ENCODE peak calls at places on chromosome 4, in five cellular contexts. U, Z, X, C and J are unnamed samples.

GRCh38 chr4:8690811-8691775 is 98.5 kb downstream of the CPZ start:
- DNase-seq in U (no peak), Z (no peak), X (no peak), C (no peak), J (no peak)

GRCh38 chr4:52298444-52298843 is 247.3 kb downstream of the SPATA18 start:
- DNase-seq in U (no peak), Z (peak; percentile 27), X (no peak), C (no peak), J (no peak)

GRCh38 chr4:155620637-155621036 is 46.0 kb upstream of the GUCY1A1 start:
- DNase-seq in U (no peak), Z (no peak), X (no peak), C (no peak), J (no peak)

GRCh38 chr4:17512973-17513665 is 1.2 kb upstream of the QDPR start:
- DNase-seq in U (no peak), Z (no peak), X (no peak), C (no peak), J (no peak)

GRCh38 chr4:86939737-86940141 is 4.9 kb downstream of the AFF1 start:
- DNase-seq in U (no peak), Z (no peak), X (no peak), C (no peak), J (no peak)

GRCh38 chr4:13088726-13089658 is 395.1 kb downstream of the RAB28 start:
- DNase-seq in U (no peak), Z (no peak), X (no peak), C (no peak), J (peak; percentile 60)

GRCh38 chr4:140686799-140687198 is 69.4 kb downstream of the TBC1D9 start:
- DNase-seq in U (no peak), Z (no peak), X (no peak), C (no peak), J (no peak)

GRCh38 chr4:7130610-7131211 is 61.6 kb upstream of the SORCS2 start:
- DNase-seq in U (no peak), Z (no peak), X (no peak), C (no peak), J (no peak)

GRCh38 chr4:89283226-89283974 is 24.2 kb downstream of the GPRIN3 start:
- DNase-seq in U (no peak), Z (no peak), X (no peak), C (no peak), J (no peak)

GRCh38 chr4:32140636-32141035 is 1420.5 kb downstream of the PCDH7 start:
- DNase-seq in U (no peak), Z (peak; percentile 80), X (no peak), C (no peak), J (peak; percentile 93)

GRCh38 chr4:1770245-1770644 is 22.8 kb upstream of the FGFR3 start:
- DNase-seq in U (no peak), Z (no peak), X (no peak), C (no peak), J (no peak)